ENCODE peak calls at places on chromosomes 13 and 19, in seven cellular contexts. T, M, N, G, H, I and W are unnamed samples.

GRCh38 chr19:29457413-29457812 is 68.4 kb upstream of the VSTM2B start:
- DNase-seq in T (no peak), M (no peak), N (no peak), G (no peak), H (no peak), I (no peak), W (no peak)

GRCh38 chr13:99690426-99691189 is 189.3 kb downstream of the TM9SF2 start:
- DNase-seq in T (no peak), M (no peak), N (no peak), G (no peak), H (no peak), I (no peak), W (no peak)

GRCh38 chr19:50003810-50004419 is 21.3 kb downstream of the VRK3 start:
- DNase-seq in T (peak), M (peak), N (no peak), G (peak), H (peak), I (peak), W (peak)

GRCh38 chr19:33809960-33810359 is 13.3 kb downstream of the KCTD15 start:
- DNase-seq in T (no peak), M (no peak), N (no peak), G (no peak), H (no peak), I (no peak), W (no peak)

GRCh38 chr19:14517446-14517839 is 754 bp downstream of the DNAJB1 start:
- DNase-seq in T (no peak), M (no peak), N (no peak), G (no peak), H (peak), I (no peak), W (no peak)

GRCh38 chr13:39451301-39451700 is 151.7 kb downstream of the LHFPL6 start:
- DNase-seq in T (no peak), M (peak), N (no peak), G (no peak), H (no peak), I (peak), W (no peak)

GRCh38 chr13:113634279-113635047 is 23.5 kb downstream of the ATP4B start:
- DNase-seq in T (no peak), M (no peak), N (no peak), G (no peak), H (no peak), I (no peak), W (no peak)

GRCh38 chr19:55406869-55407624 is 541 bp downstream of the UBE2S start:
- DNase-seq in T (no peak), M (peak), N (no peak), G (no peak), H (peak), I (no peak), W (no peak)

GRCh38 chr13:35285677-35286076 is 190.8 kb downstream of the MAB21L1 start:
- DNase-seq in T (no peak), M (no peak), N (no peak), G (no peak), H (no peak), I (no peak), W (no peak)

GRCh38 chr19:1907563-1908363 is 2.6 kb downstream of the ADAT3 start:
- DNase-seq in T (no peak), M (no peak), N (no peak), G (no peak), H (no peak), I (no peak), W (no peak)

GRCh38 chr13:86446311-86446710 is 647.1 kb upstream of the SLITRK6 start:
- DNase-seq in T (no peak), M (peak), N (no peak), G (peak), H (no peak), I (no peak), W (no peak)

GRCh38 chr13:109012115-109012514 is 382.7 kb downstream of the MYO16 start:
- DNase-seq in T (no peak), M (no peak), N (no peak), G (no peak), H (no peak), I (no peak), W (no peak)

GRCh38 chr13:79289557-79289956 is 116.5 kb downstream of the RBM26 start:
- DNase-seq in T (no peak), M (no peak), N (no peak), G (no peak), H (no peak), I (no peak), W (no peak)

GRCh38 chr13:99363391-99363790 is 56.2 kb upstream of the GPR183 start:
- DNase-seq in T (no peak), M (no peak), N (no peak), G (no peak), H (no peak), I (no peak), W (no peak)

GRCh38 chr19:52351512-52351911 is 15.5 kb downstream of the ZNF610 start:
- DNase-seq in T (no peak), M (no peak), N (no peak), G (no peak), H (no peak), I (no peak), W (no peak)

GRCh38 chr13:76609643-76610042 is 276.6 kb downstream of the KCTD12 start:
- DNase-seq in T (no peak), M (no peak), N (no peak), G (no peak), H (no peak), I (no peak), W (no peak)

GRCh38 chr19:46529622-46530451 is 34.2 kb upstream of the PNMA8B start:
- DNase-seq in T (no peak), M (peak), N (no peak), G (peak), H (peak), I (peak), W (peak)

GRCh38 chr19:10105241-10106099 is 692 bp upstream of the PPAN start:
- DNase-seq in T (no peak), M (no peak), N (no peak), G (no peak), H (no peak), I (no peak), W (no peak)

GRCh38 chr19:6587093-6587820 is 3.7 kb downstream of the CD70 start:
- DNase-seq in T (no peak), M (no peak), N (no peak), G (no peak), H (no peak), I (no peak), W (no peak)

GRCh38 chr13:99314640-99315176 is 7.5 kb upstream of the GPR183 start:
- DNase-seq in T (no peak), M (peak), N (no peak), G (no peak), H (peak), I (no peak), W (no peak)

GRCh38 chr19:3346677-3347353 is 19.6 kb upstream of the NFIC start:
- DNase-seq in T (no peak), M (no peak), N (no peak), G (peak), H (peak), I (peak), W (peak)

GRCh38 chr13:23866420-23867026 is 22.7 kb downstream of the MIPEP start:
- DNase-seq in T (no peak), M (no peak), N (no peak), G (no peak), H (no peak), I (no peak), W (no peak)

GRCh38 chr13:94329277-94329676 is 150.2 kb downstream of the DCT start:
- DNase-seq in T (no peak), M (peak), N (no peak), G (no peak), H (no peak), I (peak), W (peak)

GRCh38 chr19:41546386-41546789 is 29.6 kb upstream of the CEACAM21 start:
- DNase-seq in T (no peak), M (no peak), N (no peak), G (no peak), H (no peak), I (no peak), W (no peak)

GRCh38 chr13:30572859-30573275 is 44.9 kb upstream of the USPL1 start:
- DNase-seq in T (no peak), M (peak), N (no peak), G (no peak), H (peak), I (peak), W (no peak)

GRCh38 chr13:97224544-97225324 is 2.6 kb downstream of the MBNL2 start:
- DNase-seq in T (no peak), M (peak), N (no peak), G (no peak), H (no peak), I (peak), W (peak)

GRCh38 chr19:19774354-19775033 is 41.6 kb upstream of the ZNF14 start:
- DNase-seq in T (no peak), M (no peak), N (no peak), G (no peak), H (no peak), I (no peak), W (no peak)

GRCh38 chr13:52847682-52848432 is 583 bp downstream of the PCDH8 start:
- DNase-seq in T (no peak), M (no peak), N (no peak), G (no peak), H (no peak), I (no peak), W (no peak)